ENCODE peak calls at places on chromosomes 2 and 18, in eight cellular contexts. H, Z, I, J, T, Y, D and U are unnamed samples.
A peak's percentile ranks its signal among the peaks of the same experiment; 100 is the strongest.

GRCh38 chr2:120133572-120134244 is 89.5 kb downstream of the TMEM185B start:
- DNase-seq in H (no peak), Z (no peak), I (no peak), J (no peak), T (peak; percentile 14), Y (peak; percentile 24), D (no peak), U (no peak)

GRCh38 chr2:134021830-134022524 is 231.9 kb upstream of the MGAT5 start:
- DNase-seq in H (no peak), Z (no peak), I (no peak), J (no peak), T (no peak), Y (no peak), D (no peak), U (no peak)

GRCh38 chr2:202215179-202215578 is 23.2 kb downstream of the SUMO1 start:
- DNase-seq in H (no peak), Z (no peak), I (no peak), J (peak; percentile 84), T (no peak), Y (no peak), D (no peak), U (no peak)

GRCh38 chr2:23420840-23421476 is 36.0 kb downstream of the KLHL29 start:
- DNase-seq in H (no peak), Z (no peak), I (peak; percentile 24), J (no peak), T (no peak), Y (no peak), D (no peak), U (no peak)

GRCh38 chr2:113979172-113980128 is 89.6 kb downstream of the ACTR3 start:
- DNase-seq in H (peak; percentile 9), Z (no peak), I (peak; percentile 70), J (no peak), T (no peak), Y (no peak), D (no peak), U (no peak)

GRCh38 chr2:120902532-120903088 is 166.9 kb downstream of the GLI2 start:
- DNase-seq in H (no peak), Z (no peak), I (no peak), J (no peak), T (no peak), Y (no peak), D (no peak), U (no peak)

GRCh38 chr2:163703386-163703785 is 32.4 kb downstream of the FIGN start:
- DNase-seq in H (no peak), Z (no peak), I (no peak), J (no peak), T (no peak), Y (no peak), D (no peak), U (no peak)

GRCh38 chr2:85778646-85779364 is 25.0 kb downstream of the ATOH8 start:
- DNase-seq in H (no peak), Z (no peak), I (no peak), J (no peak), T (no peak), Y (no peak), D (no peak), U (no peak)

GRCh38 chr2:101679037-101679726 is 18.3 kb upstream of the MAP4K4 start:
- DNase-seq in H (no peak), Z (peak; percentile 37), I (no peak), J (peak; percentile 84), T (no peak), Y (peak; percentile 47), D (no peak), U (no peak)

GRCh38 chr2:159460227-159460626 is 156.1 kb downstream of the BAZ2B start:
- DNase-seq in H (no peak), Z (no peak), I (no peak), J (no peak), T (no peak), Y (no peak), D (no peak), U (no peak)

GRCh38 chr2:199410130-199410529 is 47.6 kb downstream of the SATB2 start:
- DNase-seq in H (no peak), Z (peak; percentile 27), I (no peak), J (peak; percentile 36), T (no peak), Y (peak; percentile 65), D (no peak), U (no peak)

GRCh38 chr2:105545731-105546622 is 147.1 kb upstream of the FHL2 start:
- DNase-seq in H (peak; percentile 66), Z (peak; percentile 44), I (peak; percentile 66), J (peak; percentile 62), T (peak; percentile 76), Y (peak; percentile 82), D (peak; percentile 46), U (peak; percentile 80)

GRCh38 chr2:74414913-74415761 is 6.3 kb downstream of the C2orf81 start:
- DNase-seq in H (no peak), Z (no peak), I (no peak), J (no peak), T (peak; percentile 10), Y (no peak), D (no peak), U (no peak)

GRCh38 chr2:67667054-67667908 is 270.1 kb downstream of the ETAA1 start:
- DNase-seq in H (no peak), Z (no peak), I (no peak), J (peak; percentile 54), T (no peak), Y (no peak), D (no peak), U (no peak)
- H2AFZ ChIP-seq in H (no peak overlapping the region), Z (no peak overlapping the region), I (no peak overlapping the region), J (no peak overlapping the region), T (no peak overlapping the region), Y (no peak overlapping the region), D (no peak overlapping the region), U (no peak overlapping the region)

DNA sequence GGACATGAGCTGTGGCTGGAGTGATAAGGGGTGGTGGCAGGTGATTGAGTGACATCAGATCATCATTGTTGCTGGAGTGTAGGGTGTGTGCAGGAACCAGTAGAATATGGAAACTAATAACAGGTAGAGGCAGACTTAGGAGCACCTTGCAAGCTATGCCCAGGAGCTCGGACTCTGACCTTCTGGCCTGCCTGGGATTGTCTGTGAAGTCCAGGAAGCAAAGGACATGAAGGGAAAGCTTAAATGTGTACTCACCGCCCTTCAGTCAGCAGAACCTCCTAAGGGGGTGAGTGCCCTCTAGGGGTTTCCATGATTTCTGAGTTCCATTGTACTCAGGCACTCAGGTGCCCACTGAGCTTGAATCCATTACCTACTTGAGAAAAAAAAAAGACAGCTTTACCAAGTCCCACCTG is 104.2 kb downstream of the CRIM1 start:
- DNase-seq in H (no peak), Z (peak; percentile 50), I (peak; percentile 76), J (peak; percentile 63), T (peak; percentile 78), Y (peak; percentile 81), D (peak; percentile 64), U (peak; percentile 69)
- H3K4me1 ChIP-seq in H (no peaks in the 10 kb centered on the region), Z (peaks cover 56% of the 10 kb centered on the region), I (peaks cover 35% of the 10 kb centered on the region), J (peaks cover 38% of the 10 kb centered on the region), T (peaks cover 99% of the 10 kb centered on the region), Y (peaks cover 36% of the 10 kb centered on the region), D (peaks cover 25% of the 10 kb centered on the region), U (peaks cover 41% of the 10 kb centered on the region)

GRCh38 chr18:48938827-48939367 is 11.9 kb downstream of the SMAD7 start:
- DNase-seq in H (no peak), Z (no peak), I (no peak), J (no peak), T (peak; percentile 20), Y (no peak), D (no peak), U (no peak)
- H2AFZ ChIP-seq in H (no peak overlapping the region), Z (no peak overlapping the region), I (no peak overlapping the region), J (no peak overlapping the region), T (no peak overlapping the region), Y (no peak overlapping the region), D (no peak overlapping the region), U (no peak overlapping the region)

GRCh38 chr2:161239416-161240109 is 68.7 kb upstream of the PSMD14 start:
- DNase-seq in H (no peak), Z (no peak), I (peak; percentile 59), J (no peak), T (no peak), Y (no peak), D (no peak), U (peak; percentile 93)

GRCh38 chr2:161237397-161238263 is 70.6 kb upstream of the PSMD14 start:
- DNase-seq in H (no peak), Z (peak; percentile 33), I (peak; percentile 41), J (peak; percentile 33), T (peak; percentile 53), Y (peak; percentile 40), D (no peak), U (peak; percentile 82)

GRCh38 chr2:161234627-161235026 is 73.6 kb upstream of the PSMD14 start:
- DNase-seq in H (no peak), Z (no peak), I (no peak), J (no peak), T (no peak), Y (no peak), D (no peak), U (no peak)

GRCh38 chr2:161238559-161239415 is 69.4 kb upstream of the PSMD14 start:
- DNase-seq in H (no peak), Z (peak; percentile 53), I (peak; percentile 89), J (peak; percentile 23), T (peak; percentile 68), Y (peak; percentile 48), D (no peak), U (peak; percentile 88)

DNA sequence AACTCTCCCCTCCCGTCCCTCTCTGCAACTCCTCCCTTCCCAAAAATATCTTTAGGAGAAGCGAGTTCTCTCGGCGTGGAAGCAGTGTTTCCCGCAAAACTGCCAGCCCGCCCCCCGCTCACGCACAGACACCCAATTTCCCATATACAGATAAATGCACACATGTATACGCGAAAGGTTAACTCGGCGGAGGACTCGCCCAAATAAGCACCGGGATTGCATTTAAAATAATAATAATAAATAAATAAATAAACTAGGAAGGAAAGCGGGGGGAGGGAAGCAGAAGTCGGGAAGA is 70.0 kb upstream of the PSMD14 start:
- DNase-seq in H (no peak), Z (peak; percentile 7), I (no peak), J (no peak), T (no peak), Y (no peak), D (no peak), U (no peak)
- H3K4me1 ChIP-seq in H (peaks cover 10% of the 10 kb centered on the region), Z (peaks cover 14% of the 10 kb centered on the region), I (no peaks in the 10 kb centered on the region), J (peaks cover 3% of the 10 kb centered on the region), T (peaks cover 12% of the 10 kb centered on the region), Y (peaks cover 16% of the 10 kb centered on the region), D (peaks cover under 1% of the 10 kb centered on the region), U (peaks cover 40% of the 10 kb centered on the region)

GRCh38 chr18:6146309-6146661 is 251.0 kb upstream of the TMEM200C start:
- DNase-seq in H (no peak), Z (no peak), I (no peak), J (no peak), T (no peak), Y (no peak), D (no peak), U (no peak)

GRCh38 chr18:6150481-6150880 is 255.2 kb upstream of the TMEM200C start:
- DNase-seq in H (no peak), Z (no peak), I (no peak), J (no peak), T (no peak), Y (no peak), D (no peak), U (no peak)

DNA sequence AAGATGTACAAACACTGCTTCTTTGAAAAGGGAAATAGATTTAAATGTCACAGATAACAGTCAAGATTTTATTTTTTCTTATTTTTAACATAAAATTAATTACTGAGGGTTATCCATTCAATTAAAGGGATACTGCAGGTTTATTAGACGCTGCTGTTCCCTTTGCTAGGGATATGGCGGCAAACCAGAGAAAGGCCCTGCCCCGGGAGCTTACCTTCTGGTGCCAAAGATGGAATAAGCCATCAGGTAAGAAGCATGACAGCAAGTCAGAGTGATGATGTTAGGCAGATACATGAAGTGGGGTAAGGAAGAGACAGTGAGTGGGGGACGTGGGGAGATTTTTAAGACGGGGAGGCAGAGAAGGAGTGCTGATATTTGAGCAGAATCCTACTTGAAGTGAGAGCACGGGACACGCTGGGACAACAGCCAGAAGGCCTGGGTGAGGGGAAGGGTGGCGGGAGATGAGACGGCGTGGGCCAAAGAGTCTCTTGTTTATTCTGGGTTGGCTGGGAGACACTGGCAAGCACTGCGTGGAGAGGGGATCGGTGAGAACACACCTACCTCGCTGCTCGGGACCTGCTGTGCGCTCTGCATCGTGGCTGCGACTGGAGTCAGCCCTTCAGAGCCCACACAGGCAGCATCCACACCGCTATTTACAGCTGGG is 250.5 kb upstream of the TMEM200C start:
- DNase-seq in H (no peak), Z (no peak), I (peak; percentile 33), J (no peak), T (no peak), Y (no peak), D (no peak), U (no peak)
- H2AFZ ChIP-seq in H (no peak overlapping the region), Z (no peak overlapping the region), I (no peak overlapping the region), J (peak overlapping the region; percentile 14), T (no peak overlapping the region), Y (no peak overlapping the region), D (no peak overlapping the region), U (no peak overlapping the region)